ENCODE peak calls at places on chromosomes 7 and 10, in eight cellular contexts. L is activated CD4-positive, alpha-beta T cell treated with anti-CD3 and anti-CD28 coated beads for 36 hours; W is cardiac fibroblast; T is EH; R is hippocampal formation; V is stimulated activated CD4-positive, alpha-beta T cell treated with anti-CD3 and anti-CD28 coated beads, Interleukin-1b, Interleukin-23, amount 100 ng/mL, for 24 hours; P is endothelial cell; Q is germinal center. F is an unnamed sample.

GRCh38 chr7:1520574-1521234 is 9.8 kb upstream of the MAFK start:
- DNase-seq in L (no peak), W (peak; percentile 98), T (peak; percentile 85), R (no peak), V (no peak), P (no peak), Q (no peak), F (no peak)

GRCh38 chr7:51010534-51010933 is 227.8 kb upstream of the GRB10 start:
- DNase-seq in L (no peak), W (no peak), T (no peak), R (no peak), V (no peak), P (no peak), Q (no peak), F (no peak)

GRCh38 chr10:126422561-126422960 is 34.3 kb upstream of the ADAM12 start:
- DNase-seq in L (no peak), W (peak; percentile 56), T (peak; percentile 35), R (no peak), V (no peak), P (no peak), Q (no peak), F (no peak)

GRCh38 chr10:100510533-100511308 is 8.9 kb downstream of the SEC31B start:
- DNase-seq in L (peak; percentile 85), W (no peak), T (no peak), R (no peak), V (no peak), P (no peak), Q (no peak), F (no peak)

GRCh38 chr7:149310113-149310836 is 48.3 kb downstream of the ZNF783 start:
- DNase-seq in L (no peak), W (peak; percentile 93), T (peak; percentile 83), R (no peak), V (no peak), P (no peak), Q (peak; percentile 56), F (peak; percentile 51)

GRCh38 chr7:110061387-110061786 is 1029.5 kb upstream of the LRRN3 start:
- DNase-seq in L (no peak), W (no peak), T (no peak), R (no peak), V (no peak), P (no peak), Q (no peak), F (peak; percentile 8)

GRCh38 chr10:74156919-74157289 is 5.9 kb downstream of the ADK start:
- DNase-seq in L (no peak), W (peak; percentile 22), T (peak; percentile 22), R (no peak), V (no peak), P (no peak), Q (no peak), F (no peak)

GRCh38 chr7:123054357-123055133 is 59.0 kb upstream of the TAS2R16 start:
- DNase-seq in L (no peak), W (peak; percentile 55), T (no peak), R (no peak), V (no peak), P (peak; percentile 11), Q (no peak), F (no peak)

GRCh38 chr10:31623466-31623865 is 304.4 kb downstream of the ZEB1 start:
- DNase-seq in L (no peak), W (peak; percentile 57), T (peak; percentile 91), R (no peak), V (no peak), P (no peak), Q (no peak), F (no peak)

GRCh38 chr7:152587366-152587765 is 88.6 kb downstream of the XRCC2 start:
- DNase-seq in L (no peak), W (peak; percentile 4), T (no peak), R (no peak), V (no peak), P (no peak), Q (no peak), F (no peak)

GRCh38 chr10:81479316-81479715 is 395.7 kb upstream of the NRG3 start:
- DNase-seq in L (no peak), W (no peak), T (no peak), R (no peak), V (no peak), P (no peak), Q (no peak), F (no peak)

GRCh38 chr7:2834748-2835441 is 9.2 kb downstream of the GNA12 start:
- DNase-seq in L (no peak), W (peak; percentile 51), T (no peak), R (no peak), V (no peak), P (no peak), Q (no peak), F (no peak)

GRCh38 chr10:34858003-34858402 is 42.9 kb upstream of the PARD3 start:
- DNase-seq in L (no peak), W (no peak), T (no peak), R (no peak), V (no peak), P (no peak), Q (no peak), F (no peak)

GRCh38 chr10:103661951-103662405 is 168.5 kb downstream of the NEURL1 start:
- DNase-seq in L (no peak), W (peak; percentile 15), T (peak; percentile 38), R (no peak), V (no peak), P (no peak), Q (no peak), F (no peak)

GRCh38 chr7:124918662-124919061 is 11.0 kb downstream of the POT1 start:
- DNase-seq in L (no peak), W (no peak), T (no peak), R (no peak), V (no peak), P (no peak), Q (no peak), F (no peak)

GRCh38 chr10:28698075-28698474 is 20.8 kb downstream of the BAMBI start:
- DNase-seq in L (no peak), W (no peak), T (no peak), R (no peak), V (no peak), P (no peak), Q (no peak), F (no peak)

GRCh38 chr10:67401711-67402110 is 294.3 kb downstream of the CTNNA3 start:
- DNase-seq in L (no peak), W (no peak), T (no peak), R (no peak), V (no peak), P (no peak), Q (no peak), F (no peak)

GRCh38 chr7:130632111-130632510 is 36.4 kb downstream of the COPG2 start:
- DNase-seq in L (no peak), W (peak; percentile 64), T (peak; percentile 55), R (no peak), V (no peak), P (no peak), Q (no peak), F (no peak)

GRCh38 chr7:2182461-2182860 is 50.3 kb downstream of the MAD1L1 start:
- DNase-seq in L (no peak), W (no peak), T (no peak), R (no peak), V (no peak), P (no peak), Q (no peak), F (peak; percentile 65)

GRCh38 chr7:50312176-50312575 is 7.7 kb downstream of the IKZF1 start:
- DNase-seq in L (peak; percentile 55), W (no peak), T (no peak), R (no peak), V (no peak), P (no peak), Q (no peak), F (no peak)